ENCODE peak calls at places on chromosomes 1 and 21, in seven cellular contexts. U is HepG2, E is K562, C is HCT116, X is SK-N-SH, K is H1, J is GM12878. Q is an unnamed sample.

GRCh38 chr1:35660581-35661473 is 19.5 kb upstream of the PSMB2 start:
- DNase-seq in C (no peak), J (no peak), X (no peak), U (no peak), E (no peak), K (no peak), Q (peak; percentile 66)

GRCh38 chr21:44010429-44010828 is 1.7 kb upstream of the TRAPPC10 start:
- DNase-seq in U (peak; percentile 69), C (no peak), E (no peak), X (no peak), J (no peak), K (peak; percentile 62), Q (no peak)

GRCh38 chr1:221141059-221141458 is 261.8 kb downstream of the HLX start:
- DNase-seq in U (no peak), J (no peak), E (no peak), K (no peak), X (no peak), C (no peak), Q (no peak)

GRCh38 chr1:210731193-210731592 is 402.5 kb downstream of the HHAT start:
- DNase-seq in E (no peak), C (no peak), X (no peak), U (no peak), J (no peak), K (no peak), Q (no peak)

GRCh38 chr1:3320246-3321152 is 134.0 kb upstream of the ARHGEF16 start:
- DNase-seq in J (no peak), E (no peak), U (peak; percentile 99), K (no peak), X (no peak), C (peak; percentile 34), Q (no peak)

GRCh38 chr1:230430499-230430898 is 4.4 kb upstream of the PGBD5 start:
- DNase-seq in E (no peak), K (no peak), U (no peak), C (no peak), X (no peak), J (no peak), Q (no peak)

GRCh38 chr1:19814681-19815503 is at the start of gene RNF186:
- DNase-seq in K (no peak), X (no peak), U (peak; percentile 68), E (no peak), J (no peak), C (no peak), Q (no peak)

GRCh38 chr1:235239821-235240220 is 78.8 kb upstream of the RBM34 start:
- DNase-seq in X (no peak), K (no peak), C (no peak), U (peak; percentile 21), J (no peak), E (no peak), Q (no peak)

GRCh38 chr1:156781585-156782186 is 14.4 kb downstream of the PRCC start:
- DNase-seq in E (no peak), X (no peak), U (no peak), J (no peak), C (no peak), K (no peak), Q (no peak)

GRCh38 chr1:21520899-21521716 is 11.9 kb downstream of the ALPL start:
- DNase-seq in K (no peak), X (no peak), E (no peak), J (no peak), C (no peak), U (no peak), Q (no peak)

GRCh38 chr1:38123356-38123755 is 76.8 kb upstream of the POU3F1 start:
- DNase-seq in K (no peak), X (no peak), J (no peak), U (no peak), E (no peak), C (no peak), Q (no peak)

GRCh38 chr1:183283286-183283685 is 97.2 kb downstream of the LAMC2 start:
- DNase-seq in E (no peak), X (no peak), C (no peak), J (no peak), U (no peak), K (no peak), Q (no peak)

GRCh38 chr21:36735724-36736310 is 36.9 kb downstream of the SIM2 start:
- DNase-seq in J (no peak), K (no peak), U (no peak), C (no peak), X (peak; percentile 41), E (no peak), Q (no peak)

GRCh38 chr1:209220048-209220524 is 363.4 kb upstream of the CAMK1G start:
- DNase-seq in K (no peak), U (no peak), J (no peak), X (peak; percentile 69), E (no peak), C (no peak), Q (no peak)

GRCh38 chr21:34822957-34823356 is 154.2 kb downstream of the CLIC6 start:
- DNase-seq in C (no peak), X (no peak), E (no peak), U (no peak), J (no peak), K (no peak), Q (no peak)

GRCh38 chr1:198056255-198056654 is 100.5 kb upstream of the NEK7 start:
- DNase-seq in E (peak; percentile 19), X (peak; percentile 2), U (peak; percentile 5), J (no peak), C (no peak), K (peak; percentile 75), Q (peak; percentile 36)

GRCh38 chr21:32463889-32464300 is 51.4 kb downstream of the EVA1C start:
- DNase-seq in E (no peak), X (no peak), C (peak; percentile 85), J (no peak), K (no peak), U (peak; percentile 82), Q (no peak)

GRCh38 chr1:244458781-244459180 is 2.3 kb upstream of the CATSPERE start:
- DNase-seq in E (no peak), J (no peak), U (no peak), C (no peak), X (no peak), K (no peak), Q (no peak)

GRCh38 chr1:103424645-103425044 is 100.9 kb upstream of the RNPC3 start:
- DNase-seq in J (no peak), X (no peak), E (no peak), C (no peak), K (no peak), U (no peak), Q (no peak)

GRCh38 chr1:63189677-63190076 is 132.7 kb upstream of the FOXD3 start:
- DNase-seq in J (no peak), X (peak; percentile 14), E (no peak), U (no peak), K (no peak), C (peak; percentile 15), Q (peak; percentile 95)

GRCh38 chr21:44436111-44436611 is 19.1 kb upstream of the LRRC3 start:
- DNase-seq in X (no peak), C (no peak), U (no peak), K (no peak), E (no peak), J (no peak), Q (no peak)

GRCh38 chr21:30430170-30430655 is at the start of gene KRTAP13-4:
- DNase-seq in C (no peak), J (no peak), U (no peak), E (no peak), K (no peak), X (no peak), Q (no peak)

GRCh38 chr1:114718661-114719423 is 2.3 kb upstream of the NRAS start:
- DNase-seq in X (no peak), E (no peak), U (no peak), C (no peak), J (no peak), K (no peak), Q (no peak)
- TF ChIP-seq YY1 in X (no peak), E (no peak), U (no peak), C (no peak), J (no peak), K (no peak), Q (no peak)

GRCh38 chr1:154514066-154514553 is 11.9 kb upstream of the SHE start:
- DNase-seq in U (no peak), E (no peak), K (no peak), X (no peak), C (no peak), J (no peak), Q (no peak)

GRCh38 chr1:154517661-154518060 is 15.4 kb upstream of the SHE start:
- DNase-seq in C (no peak), E (no peak), X (no peak), K (no peak), J (no peak), U (no peak), Q (no peak)

GRCh38 chr1:154512760-154513159 is 10.5 kb upstream of the SHE start:
- DNase-seq in J (no peak), X (no peak), E (no peak), K (no peak), C (no peak), U (no peak), Q (no peak)
- H3K4me3 ChIP-seq in J (no peak overlapping the region), X (no peak overlapping the region), E (no peak overlapping the region), K (no peak overlapping the region), C (no peak overlapping the region), U (no peak overlapping the region), Q (no peak overlapping the region)

DNA sequence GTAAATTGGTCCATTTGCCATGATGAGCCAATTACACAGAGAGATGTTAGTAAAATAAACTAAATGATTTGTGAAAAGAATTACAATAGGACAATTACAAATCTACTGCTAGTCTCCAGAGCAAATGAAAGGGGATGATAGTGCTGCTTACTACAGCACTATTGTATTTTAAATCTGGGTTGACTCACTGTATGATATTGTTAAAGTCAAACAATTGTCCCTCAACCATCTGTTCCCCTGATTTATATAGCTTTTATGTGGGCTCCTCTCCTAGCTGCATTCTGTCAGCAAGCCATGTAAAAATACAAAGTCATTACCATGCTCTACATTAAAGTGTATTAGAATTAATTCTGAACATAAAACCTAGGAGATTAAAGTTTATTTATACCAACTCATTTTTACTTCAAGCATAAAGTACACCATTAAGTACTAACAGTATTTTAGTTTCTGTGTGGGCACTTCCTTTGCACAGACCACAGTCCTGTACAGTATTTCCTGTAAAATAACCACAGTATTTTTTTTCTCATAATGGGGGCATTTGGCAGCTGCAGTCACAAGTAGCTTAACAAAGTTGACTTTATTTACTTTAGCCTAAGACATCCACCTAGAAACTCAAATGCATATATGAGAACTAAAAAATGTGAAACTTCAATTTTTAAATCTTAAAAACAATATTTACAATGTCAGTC is 135.8 kb downstream of the VAV3 start:
- DNase-seq in X (no peak), K (no peak), E (no peak), C (no peak), J (peak; percentile 8), U (no peak), Q (no peak)
- H3K4me1 ChIP-seq in X (no peaks in the 10 kb centered on the region), K (no peaks in the 10 kb centered on the region), E (no peaks in the 10 kb centered on the region), C (no peaks in the 10 kb centered on the region), J (peaks cover 7% of the 10 kb centered on the region), U (no peaks in the 10 kb centered on the region), Q (no peaks in the 10 kb centered on the region)

GRCh38 chr1:33735624-33736023 is 128.3 kb upstream of the HMGB4 start:
- DNase-seq in E (no peak), X (peak; percentile 54), C (peak; percentile 1), J (no peak), K (no peak), U (no peak), Q (no peak)
- TF ChIP-seq YY1 in E (no peak), X (no peak), C (no peak), J (no peak), K (no peak), U (no peak), Q (no peak)

GRCh38 chr21:29302340-29302991 is 3.7 kb downstream of the BACH1 start:
- DNase-seq in E (no peak), X (no peak), U (no peak), K (no peak), J (no peak), C (no peak), Q (no peak)
- H3K4me3 ChIP-seq in E (peak overlapping the region; percentile 74), X (no peak overlapping the region), U (peak overlapping the region; percentile 73), K (no peak overlapping the region), J (peak overlapping the region; percentile 62), C (no peak overlapping the region), Q (no peak overlapping the region)

GRCh38 chr1:54329337-54329954 is 76.7 kb downstream of the SSBP3 start:
- DNase-seq in K (no peak), X (no peak), U (no peak), C (no peak), E (no peak), J (no peak), Q (no peak)
- H3K4me1 ChIP-seq in K (peaks cover 41% of the 10 kb centered on the region), X (peaks cover 41% of the 10 kb centered on the region), U (peaks cover 39% of the 10 kb centered on the region), C (no peaks in the 10 kb centered on the region), E (peaks cover 23% of the 10 kb centered on the region), J (peaks cover 14% of the 10 kb centered on the region), Q (peaks cover 75% of the 10 kb centered on the region)